ENCODE peak calls at places on chromosomes 13 and 19, in five cellular contexts. One of them, this sample, is unnamed.
A peak's percentile ranks its signal among the peaks of the same experiment; 100 is the strongest.

GRCh38 chr13:114004416-114005205 is 30.7 kb upstream of the C13orf46 start:
- DNase-seq in amniotic stem cell: no peak
- DNase-seq in thoracic aorta: no peak
- DNase-seq in mesothelial cell of epicardium: no peak
- DNase-seq in Kasumi-1: no peak
- DNase-seq in this sample: no peak

GRCh38 chr19:4851551-4852290 is 15.7 kb downstream of the PLIN3 start:
- DNase-seq in amniotic stem cell: no peak
- DNase-seq in thoracic aorta: peak; percentile 21
- DNase-seq in Kasumi-1: peak; percentile 22
- DNase-seq in mesothelial cell of epicardium: peak; percentile 36
- DNase-seq in this sample: peak; percentile 80

GRCh38 chr13:106349080-106349841 is 186.2 kb downstream of the EFNB2 start:
- DNase-seq in thoracic aorta: no peak
- DNase-seq in mesothelial cell of epicardium: no peak
- DNase-seq in Kasumi-1: no peak
- DNase-seq in amniotic stem cell: no peak
- DNase-seq in this sample: no peak

GRCh38 chr19:50573741-50574461 is 5.7 kb upstream of the LRRC4B start:
- DNase-seq in thoracic aorta: no peak
- DNase-seq in mesothelial cell of epicardium: no peak
- DNase-seq in amniotic stem cell: no peak
- DNase-seq in Kasumi-1: no peak
- DNase-seq in this sample: no peak

GRCh38 chr19:45589768-45590167 is 5.2 kb upstream of the OPA3 start:
- DNase-seq in amniotic stem cell: no peak
- DNase-seq in thoracic aorta: no peak
- DNase-seq in Kasumi-1: no peak
- DNase-seq in mesothelial cell of epicardium: no peak
- DNase-seq in this sample: no peak

GRCh38 chr13:44936246-44936645 is 53.0 kb downstream of the NUFIP1 start:
- DNase-seq in Kasumi-1: no peak
- DNase-seq in mesothelial cell of epicardium: no peak
- DNase-seq in thoracic aorta: no peak
- DNase-seq in amniotic stem cell: no peak
- DNase-seq in this sample: no peak

GRCh38 chr19:14361824-14362223 is 19.4 kb upstream of the ADGRE5 start:
- DNase-seq in thoracic aorta: no peak
- DNase-seq in Kasumi-1: peak; percentile 82
- DNase-seq in amniotic stem cell: no peak
- DNase-seq in mesothelial cell of epicardium: no peak
- DNase-seq in this sample: no peak

GRCh38 chr19:29107831-29108230 is 105.1 kb downstream of the UQCRFS1 start:
- DNase-seq in Kasumi-1: no peak
- DNase-seq in mesothelial cell of epicardium: no peak
- DNase-seq in amniotic stem cell: no peak
- DNase-seq in thoracic aorta: no peak
- DNase-seq in this sample: no peak

GRCh38 chr19:55461974-55462628 is 659 bp upstream of the ISOC2 start:
- DNase-seq in mesothelial cell of epicardium: no peak
- DNase-seq in amniotic stem cell: no peak
- DNase-seq in thoracic aorta: no peak
- DNase-seq in Kasumi-1: peak; percentile 30
- DNase-seq in this sample: no peak

GRCh38 chr13:73038064-73038463 is 20.7 kb upstream of the KLF5 start:
- DNase-seq in mesothelial cell of epicardium: no peak
- DNase-seq in thoracic aorta: no peak
- DNase-seq in Kasumi-1: no peak
- DNase-seq in amniotic stem cell: no peak
- DNase-seq in this sample: no peak

GRCh38 chr13:73090116-73090811 is 31.5 kb downstream of the KLF5 start:
- DNase-seq in amniotic stem cell: peak; percentile 15
- DNase-seq in thoracic aorta: no peak
- DNase-seq in Kasumi-1: no peak
- DNase-seq in mesothelial cell of epicardium: no peak
- DNase-seq in this sample: no peak

GRCh38 chr13:23445794-23446193 is 12.3 kb upstream of the SACS start:
- DNase-seq in mesothelial cell of epicardium: no peak
- DNase-seq in Kasumi-1: no peak
- DNase-seq in amniotic stem cell: no peak
- DNase-seq in thoracic aorta: no peak
- DNase-seq in this sample: no peak

GRCh38 chr13:89205856-89206255 is 1534.7 kb downstream of the SLITRK5 start:
- DNase-seq in amniotic stem cell: no peak
- DNase-seq in thoracic aorta: no peak
- DNase-seq in Kasumi-1: peak; percentile 47
- DNase-seq in mesothelial cell of epicardium: no peak
- DNase-seq in this sample: no peak

GRCh38 chr19:8204961-8205360 is 4.2 kb upstream of the CERS4 start:
- DNase-seq in Kasumi-1: no peak
- DNase-seq in mesothelial cell of epicardium: no peak
- DNase-seq in thoracic aorta: no peak
- DNase-seq in amniotic stem cell: no peak
- DNase-seq in this sample: no peak

GRCh38 chr13:50635504-50635903 is 208.0 kb downstream of the DLEU7 start:
- DNase-seq in amniotic stem cell: no peak
- DNase-seq in Kasumi-1: peak; percentile 32
- DNase-seq in mesothelial cell of epicardium: no peak
- DNase-seq in thoracic aorta: peak; percentile 13
- DNase-seq in this sample: no peak

GRCh38 chr13:85896516-85897450 is 97.6 kb upstream of the SLITRK6 start:
- DNase-seq in Kasumi-1: peak; percentile 16
- DNase-seq in mesothelial cell of epicardium: no peak
- DNase-seq in thoracic aorta: no peak
- DNase-seq in amniotic stem cell: no peak
- DNase-seq in this sample: no peak

GRCh38 chr19:1223018-1223855 is 14.6 kb downstream of the CBARP start:
- DNase-seq in amniotic stem cell: no peak
- DNase-seq in thoracic aorta: no peak
- DNase-seq in Kasumi-1: no peak
- DNase-seq in mesothelial cell of epicardium: no peak
- DNase-seq in this sample: no peak

GRCh38 chr13:20442798-20443381 is 82.8 kb downstream of the CRYL1 start:
- DNase-seq in Kasumi-1: no peak
- DNase-seq in mesothelial cell of epicardium: no peak
- DNase-seq in thoracic aorta: no peak
- DNase-seq in amniotic stem cell: no peak
- DNase-seq in this sample: no peak

GRCh38 chr13:91078093-91078679 is 269.3 kb upstream of the MIR17HG start:
- DNase-seq in mesothelial cell of epicardium: no peak
- DNase-seq in amniotic stem cell: no peak
- DNase-seq in thoracic aorta: no peak
- DNase-seq in Kasumi-1: peak; percentile 26
- DNase-seq in this sample: no peak

GRCh38 chr19:39078436-39079200 is 5.5 kb upstream of the ACP7 start:
- DNase-seq in amniotic stem cell: peak; percentile 91
- DNase-seq in mesothelial cell of epicardium: no peak
- DNase-seq in thoracic aorta: no peak
- DNase-seq in Kasumi-1: no peak
- DNase-seq in this sample: no peak

GRCh38 chr19:12788682-12789097 is 2.6 kb upstream of the JUNB start:
- DNase-seq in mesothelial cell of epicardium: no peak
- DNase-seq in thoracic aorta: no peak
- DNase-seq in amniotic stem cell: no peak
- DNase-seq in Kasumi-1: peak; percentile 36
- DNase-seq in this sample: no peak

GRCh38 chr13:76455960-76456359 is 430.2 kb downstream of the KCTD12 start:
- DNase-seq in amniotic stem cell: no peak
- DNase-seq in Kasumi-1: peak; percentile 86
- DNase-seq in thoracic aorta: no peak
- DNase-seq in mesothelial cell of epicardium: no peak
- DNase-seq in this sample: no peak

GRCh38 chr19:52522555-52522954 is 4.9 kb upstream of the ZNF808 start:
- DNase-seq in thoracic aorta: no peak
- DNase-seq in mesothelial cell of epicardium: no peak
- DNase-seq in amniotic stem cell: no peak
- DNase-seq in Kasumi-1: no peak
- DNase-seq in this sample: no peak

GRCh38 chr13:42762917-42763316 is 18.5 kb upstream of the FAM216B start:
- DNase-seq in thoracic aorta: no peak
- DNase-seq in Kasumi-1: no peak
- DNase-seq in mesothelial cell of epicardium: no peak
- DNase-seq in amniotic stem cell: no peak
- DNase-seq in this sample: no peak

GRCh38 chr13:93620366-93620765 is 393.8 kb downstream of the GPC6 start:
- DNase-seq in Kasumi-1: no peak
- DNase-seq in mesothelial cell of epicardium: no peak
- DNase-seq in thoracic aorta: no peak
- DNase-seq in amniotic stem cell: no peak
- DNase-seq in this sample: no peak

GRCh38 chr19:43482193-43482592 is 16.8 kb upstream of the LYPD3 start:
- DNase-seq in amniotic stem cell: no peak
- DNase-seq in thoracic aorta: no peak
- DNase-seq in Kasumi-1: no peak
- DNase-seq in mesothelial cell of epicardium: no peak
- DNase-seq in this sample: no peak

GRCh38 chr19:850221-850978 is 1.7 kb upstream of the ELANE start:
- DNase-seq in Kasumi-1: peak; percentile 67
- DNase-seq in mesothelial cell of epicardium: no peak
- DNase-seq in thoracic aorta: peak; percentile 61
- DNase-seq in amniotic stem cell: no peak
- DNase-seq in this sample: peak; percentile 70

GRCh38 chr19:41206926-41207750 is 11.9 kb upstream of the AXL start:
- DNase-seq in thoracic aorta: peak; percentile 62
- DNase-seq in Kasumi-1: no peak
- DNase-seq in mesothelial cell of epicardium: no peak
- DNase-seq in amniotic stem cell: no peak
- DNase-seq in this sample: no peak

GRCh38 chr19:8251025-8251472 is 41.9 kb downstream of the CERS4 start:
- DNase-seq in thoracic aorta: peak; percentile 30
- DNase-seq in Kasumi-1: no peak
- DNase-seq in mesothelial cell of epicardium: no peak
- DNase-seq in amniotic stem cell: no peak
- DNase-seq in this sample: no peak

GRCh38 chr13:109385161-109385560 is 401.2 kb downstream of the IRS2 start:
- DNase-seq in thoracic aorta: no peak
- DNase-seq in Kasumi-1: peak; percentile 62
- DNase-seq in amniotic stem cell: no peak
- DNase-seq in mesothelial cell of epicardium: no peak
- DNase-seq in this sample: no peak

GRCh38 chr19:23949611-23950010 is 34.9 kb downstream of the ZNF726 start:
- DNase-seq in amniotic stem cell: no peak
- DNase-seq in mesothelial cell of epicardium: no peak
- DNase-seq in Kasumi-1: no peak
- DNase-seq in thoracic aorta: no peak
- DNase-seq in this sample: no peak

GRCh38 chr19:48355555-48355954 is 8.2 kb downstream of the TMEM143 start:
- DNase-seq in Kasumi-1: no peak
- DNase-seq in thoracic aorta: no peak
- DNase-seq in amniotic stem cell: no peak
- DNase-seq in mesothelial cell of epicardium: no peak
- DNase-seq in this sample: no peak

GRCh38 chr19:39046037-39046821 is 13.9 kb upstream of the FBXO27 start:
- DNase-seq in thoracic aorta: no peak
- DNase-seq in mesothelial cell of epicardium: no peak
- DNase-seq in Kasumi-1: no peak
- DNase-seq in amniotic stem cell: no peak
- DNase-seq in this sample: no peak

GRCh38 chr19:53057904-53058579 is 13.5 kb downstream of the ERVV-2 start:
- DNase-seq in amniotic stem cell: no peak
- DNase-seq in thoracic aorta: no peak
- DNase-seq in mesothelial cell of epicardium: no peak
- DNase-seq in Kasumi-1: no peak
- DNase-seq in this sample: peak; percentile 80

GRCh38 chr13:32278456-32278855 is 36.7 kb downstream of the ZAR1L start:
- DNase-seq in amniotic stem cell: peak; percentile 23
- DNase-seq in Kasumi-1: no peak
- DNase-seq in mesothelial cell of epicardium: no peak
- DNase-seq in thoracic aorta: no peak
- DNase-seq in this sample: no peak

GRCh38 chr13:114112231-114112825 is 20.1 kb downstream of the RASA3 start:
- DNase-seq in amniotic stem cell: no peak
- DNase-seq in thoracic aorta: no peak
- DNase-seq in Kasumi-1: no peak
- DNase-seq in mesothelial cell of epicardium: no peak
- DNase-seq in this sample: no peak

GRCh38 chr19:16355293-16356043 is 30.8 kb downstream of the KLF2 start:
- DNase-seq in amniotic stem cell: no peak
- DNase-seq in thoracic aorta: no peak
- DNase-seq in Kasumi-1: peak; percentile 57
- DNase-seq in mesothelial cell of epicardium: no peak
- DNase-seq in this sample: no peak

GRCh38 chr13:106599875-106600797 is 32.2 kb upstream of the ARGLU1 start:
- DNase-seq in amniotic stem cell: no peak
- DNase-seq in thoracic aorta: no peak
- DNase-seq in mesothelial cell of epicardium: no peak
- DNase-seq in Kasumi-1: peak; percentile 74
- DNase-seq in this sample: no peak

This sample was measured in type B pancreatic cell.